ENCODE peak calls at places on chromosomes 11 and 22, in four cellular contexts. F, Q, U and A are unnamed samples.

GRCh38 chr11:15884131-15884530 is 472.2 kb downstream of the SOX6 start:
- DNase-seq in Q (no peak), F (no peak), U (no peak), A (no peak)

GRCh38 chr22:17303840-17304779 is 65.2 kb upstream of the CECR2 start:
- DNase-seq in U (no peak), Q (no peak), F (no peak), A (no peak)

GRCh38 chr22:22422629-22423112 is 85.9 kb downstream of the ZNF280B start:
- DNase-seq in F (peak; percentile 63), Q (peak; percentile 48), U (peak; percentile 21), A (peak; percentile 62)

GRCh38 chr22:45684169-45684568 is 12.5 kb downstream of the ATXN10 start:
- DNase-seq in U (no peak), F (no peak), Q (peak; percentile 46), A (no peak)

GRCh38 chr11:78094250-78094649 is 14.6 kb upstream of the NDUFC2 start:
- DNase-seq in Q (no peak), U (no peak), F (no peak), A (no peak)

GRCh38 chr11:117633976-117634755 is 162.8 kb downstream of the DSCAML1 start:
- DNase-seq in U (no peak), F (no peak), Q (no peak), A (no peak)

GRCh38 chr11:114159320-114159719 is 99.8 kb downstream of the ZBTB16 start:
- DNase-seq in F (no peak), U (no peak), Q (no peak), A (no peak)

GRCh38 chr22:41939981-41940852 is 6.7 kb downstream of the CENPM start:
- DNase-seq in U (no peak), F (no peak), Q (no peak), A (no peak)

GRCh38 chr11:111012497-111012896 is 233.0 kb upstream of the POU2AF2 start:
- DNase-seq in F (no peak), Q (no peak), U (no peak), A (no peak)

GRCh38 chr22:43209523-43209890 is 22.6 kb upstream of the TTLL12 start:
- DNase-seq in U (no peak), Q (no peak), F (no peak), A (no peak)

GRCh38 chr22:28075260-28075981 is 156.4 kb upstream of the PITPNB start:
- DNase-seq in F (no peak), Q (peak; percentile 91), U (no peak), A (peak; percentile 3)

GRCh38 chr11:61083601-61084147 is 18.6 kb upstream of the CD5 start:
- DNase-seq in Q (no peak), U (no peak), F (no peak), A (no peak)

GRCh38 chr11:82996966-82997606 is 74.6 kb downstream of the RAB30 start:
- DNase-seq in F (no peak), U (no peak), Q (no peak), A (no peak)

GRCh38 chr22:46598224-46598623 is 22.0 kb upstream of the GRAMD4 start:
- DNase-seq in U (no peak), Q (no peak), F (no peak), A (no peak)

GRCh38 chr11:64849600-64850356 is 5.3 kb upstream of the CDC42BPG start:
- DNase-seq in F (no peak), U (no peak), Q (no peak), A (no peak)

GRCh38 chr22:18997925-18998315 is 61.8 kb upstream of the PRODH start:
- DNase-seq in U (no peak), Q (no peak), F (no peak), A (peak; percentile 40)

GRCh38 chr22:27462190-27462589 is 339.4 kb downstream of the MN1 start:
- DNase-seq in F (no peak), Q (no peak), U (no peak), A (peak; percentile 26)

GRCh38 chr11:110125632-110126031 is 32.4 kb downstream of the ZC3H12C start:
- DNase-seq in U (no peak), F (no peak), Q (peak; percentile 60), A (peak; percentile 54)

GRCh38 chr22:19066531-19067271 is 55.5 kb downstream of the DGCR2 start:
- DNase-seq in F (no peak), U (no peak), Q (peak; percentile 83), A (no peak)

GRCh38 chr11:45774786-45775185 is 30.2 kb upstream of the SLC35C1 start:
- DNase-seq in Q (no peak), F (no peak), U (no peak), A (no peak)
- H4K8ac ChIP-seq in Q (no peak overlapping the region), F (no peak overlapping the region), U (no peak overlapping the region), A (no peak overlapping the region)

DNA sequence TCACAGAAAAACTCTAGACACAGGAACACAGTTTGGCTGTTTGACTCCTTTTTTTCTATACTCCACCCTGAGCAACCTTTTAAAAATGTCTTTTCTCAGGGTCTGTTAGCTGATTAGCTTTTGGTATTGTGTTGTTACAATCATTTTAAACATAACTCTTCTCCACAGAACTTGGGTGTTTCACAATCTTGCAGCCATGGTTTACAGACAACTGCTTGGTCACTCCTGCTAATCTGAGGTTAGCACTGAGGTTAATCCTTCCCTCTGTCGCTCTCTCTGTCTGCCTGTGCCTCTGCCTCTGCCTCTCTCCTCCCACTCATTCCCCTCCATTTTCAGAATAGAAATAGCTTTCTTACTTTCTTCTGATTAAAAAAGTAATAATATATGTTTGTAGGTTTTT is 62.4 kb upstream of the ZBED5 start:
- DNase-seq in U (no peak), Q (peak; percentile 83), F (no peak), A (no peak)
- H3K4me1 ChIP-seq in U (no peaks in the 10 kb centered on the region), Q (no peaks in the 10 kb centered on the region), F (no peaks in the 10 kb centered on the region), A (no peaks in the 10 kb centered on the region)

DNA sequence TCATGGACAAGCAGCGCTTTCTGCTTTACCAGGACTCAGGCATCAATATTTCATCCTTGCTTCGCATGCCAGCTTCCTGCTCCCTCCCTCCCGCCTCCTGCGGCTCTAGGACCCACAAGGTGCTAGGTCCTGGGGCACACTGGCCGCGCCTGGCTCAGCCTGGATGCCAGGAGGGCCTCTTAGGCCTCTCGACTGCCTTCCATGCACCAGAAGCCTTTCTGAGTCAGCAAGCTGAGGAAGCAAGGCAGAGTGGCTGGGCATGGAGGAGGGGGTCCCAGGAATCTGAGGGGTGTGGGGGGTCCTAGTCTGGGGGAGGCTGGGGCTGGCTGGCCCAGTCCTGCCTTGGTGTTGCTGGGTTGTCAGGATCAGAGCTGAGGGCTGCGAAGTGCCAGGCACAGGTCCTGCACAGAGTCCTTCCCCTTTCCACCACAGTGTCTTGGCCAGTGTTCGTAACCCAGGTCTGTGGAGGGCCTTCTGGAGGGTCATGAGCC is 61.0 kb upstream of the THY1 start:
- DNase-seq in F (no peak), U (no peak), Q (no peak), A (no peak)
- H3K56ac ChIP-seq in F (no peak overlapping the region), U (no peak overlapping the region), Q (no peak overlapping the region), A (no peak overlapping the region)

DNA sequence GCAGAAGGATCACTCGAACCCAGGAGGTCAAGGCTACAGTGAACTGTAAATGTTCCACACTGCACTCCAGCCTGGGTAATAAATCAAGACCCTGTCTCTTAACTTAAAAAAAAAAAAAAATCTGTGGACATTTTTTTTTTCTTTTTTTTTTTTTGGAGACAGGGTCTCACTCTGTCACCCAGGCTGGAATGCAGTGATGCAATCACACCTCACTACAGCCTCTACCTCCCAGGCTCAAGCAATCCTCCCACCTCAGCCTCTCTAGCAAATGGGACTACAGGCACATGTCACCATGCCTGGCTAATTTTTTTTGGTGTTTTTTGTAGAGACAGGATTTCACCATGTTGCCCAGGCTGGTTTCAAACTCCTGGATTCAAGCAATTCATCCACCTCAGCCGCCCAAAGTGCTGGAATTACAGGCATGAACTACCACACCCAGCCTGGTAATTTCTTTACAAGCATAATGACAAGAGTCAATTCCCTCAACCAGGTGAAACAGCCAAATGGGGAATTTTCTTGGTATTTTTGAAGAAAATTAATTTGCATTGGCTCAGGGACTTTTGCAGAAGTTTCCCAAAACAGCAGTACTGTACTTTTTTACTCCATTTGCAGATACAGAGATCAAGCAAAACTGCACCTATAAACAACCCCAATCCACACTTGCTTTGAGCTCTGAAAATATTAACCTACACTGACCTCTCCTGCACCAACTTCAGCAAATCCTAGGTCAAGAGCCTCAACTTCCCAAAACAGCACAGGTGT is 44.0 kb downstream of the MRTFA start:
- DNase-seq in U (no peak), Q (no peak), F (no peak), A (peak; percentile 22)
- H4K8ac ChIP-seq in U (no peak overlapping the region), Q (no peak overlapping the region), F (no peak overlapping the region), A (no peak overlapping the region)

GRCh38 chr11:415640-416041 is 842 bp upstream of the SIGIRR start:
- DNase-seq in F (no peak), Q (no peak), U (no peak), A (no peak)

GRCh38 chr11:414333-414857 is 404 bp downstream of the SIGIRR start:
- DNase-seq in U (no peak), Q (no peak), F (no peak), A (no peak)

GRCh38 chr11:409600-410471 is 5.0 kb downstream of the SIGIRR start:
- DNase-seq in U (no peak), Q (no peak), F (no peak), A (no peak)

GRCh38 chr11:413120-414081 is 1.4 kb downstream of the SIGIRR start:
- DNase-seq in Q (no peak), U (no peak), F (no peak), A (no peak)

GRCh38 chr11:412641-413119 is 2.1 kb downstream of the SIGIRR start:
- DNase-seq in Q (no peak), U (no peak), F (no peak), A (no peak)
- H3K4me1 ChIP-seq in Q (peaks cover 14% of the 10 kb centered on the region), U (peaks cover 23% of the 10 kb centered on the region), F (peaks cover 2% of the 10 kb centered on the region), A (no peaks in the 10 kb centered on the region)